ENCODE peak calls at places on chromosomes 13 and 19, in four cellular contexts. J, R, O and B are unnamed samples.

GRCh38 chr13:24355103-24355502 is 45.7 kb downstream of the C1QTNF9 start:
- DNase-seq in J (no peak), R (no peak), O (peak; percentile 60), B (no peak)

GRCh38 chr13:110853235-110853721 is 61.6 kb downstream of the ANKRD10 start:
- DNase-seq in J (no peak), R (no peak), O (peak; percentile 60), B (no peak)

GRCh38 chr19:32464279-32464678 is 58.7 kb downstream of the DPY19L3 start:
- DNase-seq in J (peak; percentile 37), R (no peak), O (no peak), B (no peak)

GRCh38 chr13:85737952-85738351 is 61.3 kb downstream of the SLITRK6 start:
- DNase-seq in J (no peak), R (no peak), O (no peak), B (no peak)

GRCh38 chr19:42465827-42466280 is 23.1 kb upstream of the CXCL17 start:
- DNase-seq in J (no peak), R (no peak), O (no peak), B (no peak)

GRCh38 chr19:35673121-35673804 is 6.9 kb downstream of the UPK1A start:
- DNase-seq in J (peak; percentile 84), R (peak; percentile 35), O (peak; percentile 86), B (no peak)

GRCh38 chr19:1064661-1065605 is 2.0 kb upstream of the ARHGAP45 start:
- DNase-seq in J (peak; percentile 88), R (peak; percentile 81), O (peak; percentile 96), B (peak; percentile 71)

GRCh38 chr19:7225741-7226140 is 68.5 kb downstream of the INSR start:
- DNase-seq in J (no peak), R (no peak), O (no peak), B (no peak)

DNA sequence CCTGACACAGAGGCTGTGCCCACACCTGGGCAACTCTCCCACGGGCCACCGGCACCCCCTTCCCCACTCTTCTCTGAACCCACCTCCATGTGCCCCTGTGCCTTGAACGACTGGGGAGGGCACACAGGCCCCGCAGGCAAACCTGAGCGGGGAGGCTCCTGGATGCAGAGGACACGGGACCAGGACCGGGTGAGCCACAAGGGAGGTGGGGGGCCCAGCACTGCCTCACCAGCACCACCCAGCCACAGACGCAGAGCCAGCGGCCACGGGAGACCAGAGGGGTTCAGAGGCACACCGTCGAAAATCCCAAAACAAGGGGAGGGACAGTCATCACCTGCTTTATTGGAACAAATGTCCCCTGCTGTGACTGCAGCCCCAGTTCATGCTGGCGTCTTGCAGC is 49.4 kb downstream of the STK24 start:
- DNase-seq in J (no peak), R (no peak), O (peak; percentile 60), B (no peak)
- TF ChIP-seq POLR2AphosphoS5 in J (no peak), R (no peak), O (no peak), B (no peak)

DNA sequence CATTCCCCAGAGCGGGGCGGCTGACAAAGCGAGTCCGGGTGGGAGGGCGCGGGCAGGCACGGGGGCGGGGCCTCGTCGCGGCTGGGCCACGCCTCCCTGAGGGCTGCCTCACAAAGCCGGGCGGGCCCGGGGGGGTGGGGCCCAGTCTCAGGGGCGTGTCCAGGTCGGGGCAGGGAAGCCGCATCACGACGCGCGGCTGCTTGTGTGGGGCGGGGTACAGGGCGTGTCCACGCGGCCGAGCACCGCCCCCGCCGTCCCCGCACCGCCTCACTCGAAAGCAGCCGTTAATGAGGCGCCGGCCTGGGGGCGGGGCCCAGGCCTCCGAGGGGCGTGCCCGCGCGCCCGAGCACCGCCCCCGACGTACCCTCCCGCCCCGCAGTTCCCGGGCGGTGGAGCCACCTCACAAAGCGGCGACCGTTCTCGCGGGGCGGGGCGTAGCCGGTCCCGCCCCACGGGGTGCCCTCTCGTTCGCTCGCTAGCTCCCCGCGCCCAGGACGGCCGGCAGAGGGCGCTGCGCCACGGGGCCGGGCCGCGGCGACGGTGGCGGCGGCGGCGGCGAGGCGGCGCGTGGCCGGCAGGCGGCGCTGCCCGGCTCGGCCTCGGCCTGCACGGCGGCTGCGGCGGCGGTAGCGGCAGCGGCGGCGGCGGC is at the start of gene CARM1:
- DNase-seq in J (peak; percentile 100), R (peak; percentile 100), O (peak; percentile 100), B (peak; percentile 100)
- H3K4me3 ChIP-seq in J (peak within 1 kb of the TSS; percentile 67), R (peak within 1 kb of the TSS; percentile 92), O (peak within 1 kb of the TSS; percentile 89), B (peak within 1 kb of the TSS; percentile 96)

DNA sequence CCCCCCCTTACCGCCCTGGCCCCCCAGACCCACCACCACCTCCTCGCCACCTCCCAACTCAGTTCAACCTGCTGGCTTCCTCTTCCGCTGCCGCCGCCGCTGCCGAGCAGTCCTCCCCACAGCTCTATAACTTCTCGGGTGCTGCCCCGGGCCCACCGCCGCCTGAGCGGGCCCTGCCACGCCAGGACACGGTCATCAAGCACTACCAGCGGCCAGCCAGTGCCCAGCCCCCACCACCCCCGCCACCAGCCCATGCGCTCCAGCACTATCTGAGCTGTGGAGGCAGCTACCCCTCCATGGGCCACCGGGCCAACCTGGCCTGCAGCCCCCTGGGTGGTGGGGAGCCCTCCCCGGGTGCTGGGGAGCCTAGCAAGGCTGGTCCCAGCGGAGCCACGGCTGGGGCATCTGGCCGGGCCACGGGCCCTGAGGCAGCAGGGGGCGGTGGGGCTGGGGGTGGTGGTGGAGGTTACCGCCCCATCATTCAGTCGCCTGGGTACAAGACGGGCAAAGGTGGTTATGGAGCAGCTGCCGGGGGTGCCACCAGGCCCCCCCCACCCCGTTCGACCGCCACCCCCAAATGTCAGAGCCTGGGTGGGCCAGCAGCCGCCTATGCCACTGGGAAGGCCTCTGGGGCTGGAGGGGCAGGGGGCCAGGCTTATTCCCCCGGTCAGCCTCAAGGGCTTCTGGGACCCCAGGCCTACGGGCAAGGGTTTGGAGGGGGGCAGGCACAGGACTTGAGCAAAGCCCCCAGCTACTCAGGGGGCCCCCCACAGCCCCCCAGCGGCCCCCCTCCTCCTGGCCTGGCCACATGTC is 4.2 kb downstream of the PRR12 start:
- DNase-seq in J (no peak), R (no peak), O (peak; percentile 83), B (no peak)
- TF ChIP-seq POLR2AphosphoS5 in J (no peak), R (no peak), O (no peak), B (no peak)

DNA sequence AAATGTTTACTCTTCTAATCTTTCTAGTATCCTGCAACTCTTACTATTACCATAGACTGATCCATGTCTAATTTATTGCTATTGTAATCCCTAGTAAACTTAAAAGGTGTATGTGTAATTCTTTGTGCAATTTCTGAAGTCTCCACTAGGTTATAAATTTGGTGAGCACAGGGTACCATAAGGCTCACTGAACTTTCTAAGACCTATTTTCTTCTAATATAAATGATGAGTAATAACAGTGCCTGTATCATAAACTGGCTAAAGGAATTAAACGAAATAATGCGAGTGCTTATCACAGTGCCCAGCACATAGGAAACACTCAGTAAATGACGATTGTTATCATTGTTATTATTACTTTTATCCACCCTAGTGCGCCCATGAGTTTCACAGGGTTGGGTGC is 119.1 kb downstream of the KLF12 start:
- DNase-seq in J (no peak), R (no peak), O (no peak), B (no peak)
- H3K4me3 ChIP-seq in J (no peak overlapping the region), R (no peak overlapping the region), O (no peak overlapping the region), B (no peak overlapping the region)

GRCh38 chr19:49515767-49516166 is 3.3 kb downstream of the FCGRT start:
- DNase-seq in J (no peak), R (peak; percentile 46), O (no peak), B (no peak)
- TF ChIP-seq POLR2AphosphoS5 in J (no peak), R (no peak), O (no peak), B (no peak)

GRCh38 chr13:35699181-35699580 is 222.7 kb upstream of the MAB21L1 start:
- DNase-seq in J (no peak), R (no peak), O (no peak), B (peak; percentile 54)
- H3K4me3 ChIP-seq in J (no peak overlapping the region), R (no peak overlapping the region), O (no peak overlapping the region), B (no peak overlapping the region)

GRCh38 chr19:47209323-47210179 is 21.4 kb downstream of the BBC3 start:
- DNase-seq in J (no peak), R (no peak), O (no peak), B (no peak)

GRCh38 chr19:47210180-47210490 is 20.9 kb downstream of the BBC3 start:
- DNase-seq in J (no peak), R (no peak), O (no peak), B (no peak)

GRCh38 chr19:47215581-47215980 is 15.4 kb downstream of the BBC3 start:
- DNase-seq in J (no peak), R (peak; percentile 81), O (no peak), B (no peak)

GRCh38 chr19:47210689-47211316 is 20.2 kb downstream of the BBC3 start:
- DNase-seq in J (peak; percentile 74), R (peak; percentile 86), O (no peak), B (peak; percentile 93)
- TF ChIP-seq POLR2AphosphoS5 in J (no peak), R (no peak), O (no peak), B (no peak)

DNA sequence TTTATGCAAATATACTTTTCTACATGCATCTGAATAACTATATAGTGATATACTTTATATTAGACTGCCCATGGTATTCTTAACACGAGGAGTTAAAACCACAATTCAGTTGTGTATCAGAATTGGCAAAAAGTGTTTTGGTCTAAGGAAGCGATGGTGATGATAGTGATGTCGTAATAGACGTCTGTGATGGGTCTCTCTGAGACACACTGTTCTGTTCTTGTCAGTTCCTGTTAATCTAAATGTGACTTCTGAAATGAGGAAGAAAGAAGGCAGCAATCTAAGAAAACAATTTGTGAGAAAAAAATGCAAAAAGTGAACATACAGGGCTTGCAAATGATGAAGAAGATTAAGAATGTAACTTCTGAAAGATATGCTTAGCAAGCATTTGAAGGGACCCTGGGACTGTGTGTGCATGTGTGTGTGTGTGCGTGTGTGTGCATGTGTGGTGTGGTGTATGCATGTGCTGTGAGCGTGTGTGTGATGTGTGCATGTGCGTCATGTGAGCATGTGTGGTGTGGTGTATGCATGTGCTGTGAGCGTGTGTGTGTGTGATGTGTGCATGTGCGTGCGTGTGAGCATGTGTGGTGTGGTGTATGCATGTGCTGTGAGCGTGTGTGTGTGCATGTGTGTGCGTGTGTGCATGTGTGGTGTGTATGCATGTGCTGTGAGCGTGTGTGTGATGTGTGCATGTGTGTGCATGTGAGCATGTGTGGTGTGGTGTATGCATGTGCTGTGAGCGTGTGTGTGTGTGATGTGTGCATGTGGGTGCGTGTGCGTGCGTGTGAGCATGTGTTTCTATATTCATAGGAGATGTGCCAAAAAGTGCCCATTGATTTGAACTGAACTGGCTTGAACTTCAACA is 131.8 kb downstream of the IRS2 start:
- DNase-seq in J (no peak), R (no peak), O (no peak), B (no peak)
- H3K4me3 ChIP-seq in J (no peak overlapping the region), R (no peak overlapping the region), O (no peak overlapping the region), B (no peak overlapping the region)

GRCh38 chr19:10687518-10688288 is 13.5 kb upstream of the QTRT1 start:
- DNase-seq in J (peak; percentile 18), R (no peak), O (peak; percentile 62), B (no peak)

GRCh38 chr19:10688545-10689280 is 12.5 kb upstream of the QTRT1 start:
- DNase-seq in J (no peak), R (no peak), O (no peak), B (no peak)

GRCh38 chr19:10686193-10686592 is 15.0 kb upstream of the QTRT1 start:
- DNase-seq in J (no peak), R (no peak), O (no peak), B (no peak)

GRCh38 chr19:10685210-10685609 is 16.0 kb upstream of the QTRT1 start:
- DNase-seq in J (no peak), R (no peak), O (no peak), B (no peak)

GRCh38 chr19:10686661-10687517 is 14.3 kb upstream of the QTRT1 start:
- DNase-seq in J (peak; percentile 10), R (no peak), O (no peak), B (no peak)
- TF ChIP-seq POLR2AphosphoS5 in J (no peak), R (no peak), O (no peak), B (no peak)